ENCODE peak calls at places on chromosomes 11 and 22, in five cellular contexts. J, Q, P, I and K are unnamed samples.

GRCh38 chr22:44917372-44918165 is 92.2 kb downstream of the PHF21B start:
- DNase-seq in J (no peak), Q (no peak), P (no peak), I (no peak), K (no peak)

GRCh38 chr11:64131657-64132387 is 34.1 kb downstream of the MACROD1 start:
- DNase-seq in J (no peak), Q (no peak), P (no peak), I (no peak), K (no peak)

GRCh38 chr11:118914178-118914918 is 11.4 kb downstream of the BCL9L start:
- DNase-seq in J (no peak), Q (peak; percentile 75), P (peak; percentile 75), I (peak; percentile 81), K (no peak)

GRCh38 chr22:49450521-49450920 is 377.2 kb downstream of the BRD1 start:
- DNase-seq in J (no peak), Q (no peak), P (no peak), I (no peak), K (no peak)

GRCh38 chr22:26615149-26615548 is 2.7 kb downstream of the CRYBB1 start:
- DNase-seq in J (no peak), Q (no peak), P (no peak), I (no peak), K (no peak)

GRCh38 chr11:86395061-86395551 is 20.4 kb downstream of the CCDC81 start:
- DNase-seq in J (no peak), Q (peak; percentile 9), P (peak; percentile 14), I (no peak), K (no peak)

GRCh38 chr22:19419086-19419463 is 12.5 kb downstream of the HIRA start:
- DNase-seq in J (no peak), Q (no peak), P (no peak), I (no peak), K (no peak)

GRCh38 chr22:28582806-28583205 is 96.8 kb downstream of the TTC28 start:
- DNase-seq in J (no peak), Q (no peak), P (no peak), I (no peak), K (no peak)

GRCh38 chr22:22080270-22080669 is 97.7 kb upstream of the TOP3B start:
- DNase-seq in J (no peak), Q (no peak), P (no peak), I (no peak), K (no peak)

GRCh38 chr11:390175-390574 is 3.8 kb upstream of the PKP3 start:
- DNase-seq in J (no peak), Q (no peak), P (no peak), I (no peak), K (no peak)

GRCh38 chr22:28955817-28956216 is 72.4 kb downstream of the ZNRF3 start:
- DNase-seq in J (peak; percentile 49), Q (no peak), P (no peak), I (peak; percentile 85), K (no peak)

GRCh38 chr11:107827041-107827440 is 31.5 kb downstream of the SLC35F2 start:
- DNase-seq in J (no peak), Q (no peak), P (no peak), I (no peak), K (no peak)

GRCh38 chr11:33419956-33420355 is 162.8 kb downstream of the HIPK3 start:
- DNase-seq in J (no peak), Q (no peak), P (no peak), I (no peak), K (no peak)